ENCODE peak calls at places on chromosome 18, in four cellular contexts. One of them, this sample, is unnamed.

GRCh38 chr18:10409041-10409440 is 45.4 kb upstream of the APCDD1 start:
- DNase-seq in endothelial cell of umbilical vein: no peak
- DNase-seq in K562: no peak
- DNase-seq in SK-N-SH: no peak
- DNase-seq in this sample: no peak

GRCh38 chr18:730692-731091 is 18.3 kb upstream of the ENOSF1 start:
- DNase-seq in SK-N-SH: no peak
- DNase-seq in K562: no peak
- DNase-seq in endothelial cell of umbilical vein: no peak
- DNase-seq in this sample: no peak

GRCh38 chr18:10565835-10566234 is 40.0 kb downstream of the NAPG start:
- DNase-seq in K562: no peak
- DNase-seq in endothelial cell of umbilical vein: no peak
- DNase-seq in SK-N-SH: no peak
- DNase-seq in this sample: no peak

GRCh38 chr18:37361223-37362157 is 204.1 kb downstream of the CELF4 start:
- DNase-seq in K562: no peak
- DNase-seq in endothelial cell of umbilical vein: no peak
- DNase-seq in SK-N-SH: no peak
- DNase-seq in this sample: peak; percentile 38

GRCh38 chr18:2087877-2088673 is 483.2 kb downstream of the METTL4 start:
- DNase-seq in K562: no peak
- DNase-seq in SK-N-SH: no peak
- DNase-seq in endothelial cell of umbilical vein: no peak
- DNase-seq in this sample: no peak

GRCh38 chr18:69845588-69846506 is 101.8 kb downstream of the CD226 start:
- DNase-seq in endothelial cell of umbilical vein: no peak
- DNase-seq in K562: no peak
- DNase-seq in SK-N-SH: no peak
- DNase-seq in this sample: peak; percentile 43

GRCh38 chr18:75075016-75075305 is 134.0 kb downstream of the PTGR3 start:
- DNase-seq in SK-N-SH: no peak
- DNase-seq in K562: no peak
- DNase-seq in endothelial cell of umbilical vein: no peak
- DNase-seq in this sample: no peak

GRCh38 chr18:79399275-79400081 is 3.7 kb downstream of the NFATC1 start:
- DNase-seq in SK-N-SH: no peak
- DNase-seq in K562: no peak
- DNase-seq in endothelial cell of umbilical vein: peak; percentile 36
- DNase-seq in this sample: no peak

GRCh38 chr18:51398104-51398503 is 200.6 kb upstream of the MEX3C start:
- DNase-seq in SK-N-SH: no peak
- DNase-seq in K562: no peak
- DNase-seq in endothelial cell of umbilical vein: no peak
- DNase-seq in this sample: no peak

GRCh38 chr18:35713545-35713944 is 132.0 kb downstream of the GALNT1 start:
- DNase-seq in endothelial cell of umbilical vein: peak; percentile 92
- DNase-seq in K562: no peak
- DNase-seq in SK-N-SH: no peak
- DNase-seq in this sample: no peak

GRCh38 chr18:80173060-80173459 is 64.0 kb downstream of the ADNP2 start:
- DNase-seq in K562: no peak
- DNase-seq in endothelial cell of umbilical vein: no peak
- DNase-seq in SK-N-SH: no peak
- DNase-seq in this sample: no peak

GRCh38 chr18:75133721-75134645 is 75.0 kb downstream of the PTGR3 start:
- DNase-seq in K562: no peak
- DNase-seq in endothelial cell of umbilical vein: no peak
- DNase-seq in SK-N-SH: no peak
- DNase-seq in this sample: no peak

GRCh38 chr18:3885209-3885792 is 435.3 kb downstream of the TGIF1 start:
- DNase-seq in K562: peak; percentile 44
- DNase-seq in SK-N-SH: peak; percentile 24
- DNase-seq in endothelial cell of umbilical vein: no peak
- DNase-seq in this sample: peak; percentile 84
- H2AFZ ChIP-seq in K562: no peak overlapping the region
- H2AFZ ChIP-seq in SK-N-SH: no peak overlapping the region
- H2AFZ ChIP-seq in endothelial cell of umbilical vein: no peak overlapping the region
- H2AFZ ChIP-seq in this sample: no peak overlapping the region

GRCh38 chr18:46182633-46183401 is 78.6 kb downstream of the HAUS1 start:
- DNase-seq in K562: no peak
- DNase-seq in SK-N-SH: no peak
- DNase-seq in endothelial cell of umbilical vein: no peak
- DNase-seq in this sample: no peak
- H3K27ac ChIP-seq in K562: no peak overlapping the region
- H3K27ac ChIP-seq in SK-N-SH: no peak overlapping the region
- H3K27ac ChIP-seq in endothelial cell of umbilical vein: no peak overlapping the region
- H3K27ac ChIP-seq in this sample: peak overlapping the region; percentile 73

GRCh38 chr18:9132628-9133027 is 4.0 kb upstream of the ANKRD12 start:
- DNase-seq in SK-N-SH: no peak
- DNase-seq in endothelial cell of umbilical vein: no peak
- DNase-seq in K562: no peak
- DNase-seq in this sample: no peak

GRCh38 chr18:9135912-9136314 is 668 bp upstream of the ANKRD12 start:
- DNase-seq in SK-N-SH: no peak
- DNase-seq in endothelial cell of umbilical vein: peak; percentile 44
- DNase-seq in K562: peak; percentile 66
- DNase-seq in this sample: peak; percentile 93

GRCh38 chr18:9130806-9131205 is 5.8 kb upstream of the ANKRD12 start:
- DNase-seq in SK-N-SH: no peak
- DNase-seq in endothelial cell of umbilical vein: no peak
- DNase-seq in K562: no peak
- DNase-seq in this sample: no peak

GRCh38 chr18:9135081-9135911 is 1.3 kb upstream of the ANKRD12 start:
- DNase-seq in endothelial cell of umbilical vein: peak; percentile 19
- DNase-seq in K562: no peak
- DNase-seq in SK-N-SH: no peak
- DNase-seq in this sample: no peak

GRCh38 chr18:9133225-9133624 is 3.4 kb upstream of the ANKRD12 start:
- DNase-seq in endothelial cell of umbilical vein: no peak
- DNase-seq in K562: no peak
- DNase-seq in SK-N-SH: no peak
- DNase-seq in this sample: no peak
- TF ChIP-seq POLR2AphosphoS5 in endothelial cell of umbilical vein: no peak
- TF ChIP-seq POLR2AphosphoS5 in K562: peak; percentile 19
- TF ChIP-seq POLR2AphosphoS5 in SK-N-SH: no peak
- TF ChIP-seq POLR2AphosphoS5 in this sample: no peak

GRCh38 chr18:12099160-12099559 is 5.5 kb downstream of the ANKRD62 start:
- DNase-seq in endothelial cell of umbilical vein: no peak
- DNase-seq in K562: no peak
- DNase-seq in SK-N-SH: no peak
- DNase-seq in this sample: no peak

GRCh38 chr18:12092398-12093229 is 1.0 kb upstream of the ANKRD62 start:
- DNase-seq in K562: peak; percentile 48
- DNase-seq in endothelial cell of umbilical vein: no peak
- DNase-seq in SK-N-SH: peak; percentile 65
- DNase-seq in this sample: peak; percentile 69

GRCh38 chr18:12093520-12094257 is at the start of gene ANKRD62:
- DNase-seq in K562: peak; percentile 16
- DNase-seq in SK-N-SH: no peak
- DNase-seq in endothelial cell of umbilical vein: no peak
- DNase-seq in this sample: peak; percentile 59

GRCh38 chr18:12102136-12102842 is 8.6 kb downstream of the ANKRD62 start:
- DNase-seq in K562: no peak
- DNase-seq in SK-N-SH: no peak
- DNase-seq in endothelial cell of umbilical vein: no peak
- DNase-seq in this sample: no peak

DNA sequence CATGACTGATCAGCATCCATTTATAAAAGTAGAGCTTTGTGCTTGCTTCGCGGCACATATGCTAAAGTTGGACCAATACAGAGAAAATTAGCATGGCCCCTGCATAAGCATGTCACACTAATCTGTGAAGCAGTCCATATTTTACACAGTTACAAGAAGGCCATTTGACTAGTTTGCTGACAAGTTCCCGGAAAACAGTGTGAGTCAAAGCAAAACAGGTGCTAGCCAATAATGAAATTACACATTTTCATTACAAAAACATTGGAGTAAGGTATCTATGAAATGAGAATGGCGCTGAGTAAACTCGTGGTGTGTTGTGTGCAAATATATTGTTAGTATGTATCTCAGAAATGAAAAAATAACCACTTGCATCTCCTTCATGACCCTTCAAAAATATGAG is 4.7 kb downstream of the ANKRD62 start:
- DNase-seq in SK-N-SH: no peak
- DNase-seq in K562: no peak
- DNase-seq in endothelial cell of umbilical vein: no peak
- DNase-seq in this sample: no peak
- H2AFZ ChIP-seq in SK-N-SH: no peak overlapping the region
- H2AFZ ChIP-seq in K562: no peak overlapping the region
- H2AFZ ChIP-seq in endothelial cell of umbilical vein: no peak overlapping the region
- H2AFZ ChIP-seq in this sample: peak overlapping the region; percentile 69

DNA sequence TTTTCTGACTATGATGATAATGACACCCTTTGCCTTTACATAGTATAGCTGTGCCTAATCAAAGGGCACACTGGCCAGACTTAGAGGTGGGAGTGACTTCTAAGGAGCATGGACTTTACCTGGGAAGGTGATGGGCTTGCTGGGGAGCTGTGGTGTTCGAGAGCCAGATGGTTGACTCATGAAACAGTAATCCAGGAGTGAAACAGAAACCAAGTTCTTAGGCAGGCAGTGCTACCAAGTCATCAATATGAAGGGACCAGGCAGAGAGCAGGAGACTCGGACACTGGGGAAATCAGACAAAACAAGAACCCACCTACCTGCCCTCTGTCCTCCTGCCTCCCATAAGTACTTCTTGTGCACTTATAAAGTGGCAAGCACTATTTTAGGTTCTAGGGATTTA is 430.4 kb downstream of the DLGAP1 start:
- DNase-seq in endothelial cell of umbilical vein: no peak
- DNase-seq in K562: no peak
- DNase-seq in SK-N-SH: no peak
- DNase-seq in this sample: no peak
- H3K27ac ChIP-seq in endothelial cell of umbilical vein: no peak overlapping the region
- H3K27ac ChIP-seq in K562: no peak overlapping the region
- H3K27ac ChIP-seq in SK-N-SH: no peak overlapping the region
- H3K27ac ChIP-seq in this sample: no peak overlapping the region